ENCODE peak calls at places on chromosomes 4 and X, in five cellular contexts. One of them, this sample, is unnamed.

GRCh38 chrX:11341274-11342256 is 48.4 kb downstream of the AMELX start:
- DNase-seq in activated CD8-positive, alpha-beta memory T cell treated with anti-CD3 and anti-CD28 coated beads, Interleukin-2, amount 10 ng/mL, durations not matched to agents 7 days and 5 days: no peak
- DNase-seq in lung: peak
- DNase-seq in activated naive CD8-positive, alpha-beta T cell treated with anti-CD3 and anti-CD28 coated beads, Interleukin-2, amount 50 U/mL, for 24 hours: no peak
- DNase-seq in fibroblast of the conjunctiva: peak
- DNase-seq in this sample: peak

GRCh38 chrX:22392176-22392814 is 119.6 kb downstream of the CBLL2 start:
- DNase-seq in activated CD8-positive, alpha-beta memory T cell treated with anti-CD3 and anti-CD28 coated beads, Interleukin-2, amount 10 ng/mL, durations not matched to agents 7 days and 5 days: no peak
- DNase-seq in lung: no peak
- DNase-seq in activated naive CD8-positive, alpha-beta T cell treated with anti-CD3 and anti-CD28 coated beads, Interleukin-2, amount 50 U/mL, for 24 hours: no peak
- DNase-seq in fibroblast of the conjunctiva: no peak
- DNase-seq in this sample: no peak

GRCh38 chrX:134969726-134970125 is 21.1 kb upstream of the SMIM10 start:
- DNase-seq in activated CD8-positive, alpha-beta memory T cell treated with anti-CD3 and anti-CD28 coated beads, Interleukin-2, amount 10 ng/mL, durations not matched to agents 7 days and 5 days: no peak
- DNase-seq in lung: no peak
- DNase-seq in activated naive CD8-positive, alpha-beta T cell treated with anti-CD3 and anti-CD28 coated beads, Interleukin-2, amount 50 U/mL, for 24 hours: no peak
- DNase-seq in fibroblast of the conjunctiva: peak
- DNase-seq in this sample: no peak

GRCh38 chr4:183727482-183727881 is 68.4 kb downstream of the TRAPPC11 start:
- DNase-seq in activated CD8-positive, alpha-beta memory T cell treated with anti-CD3 and anti-CD28 coated beads, Interleukin-2, amount 10 ng/mL, durations not matched to agents 7 days and 5 days: no peak
- DNase-seq in lung: no peak
- DNase-seq in activated naive CD8-positive, alpha-beta T cell treated with anti-CD3 and anti-CD28 coated beads, Interleukin-2, amount 50 U/mL, for 24 hours: no peak
- DNase-seq in fibroblast of the conjunctiva: no peak
- DNase-seq in this sample: no peak

GRCh38 chrX:108033890-108034289 is 11.0 kb upstream of the VSIG1 start:
- DNase-seq in activated CD8-positive, alpha-beta memory T cell treated with anti-CD3 and anti-CD28 coated beads, Interleukin-2, amount 10 ng/mL, durations not matched to agents 7 days and 5 days: no peak
- DNase-seq in lung: no peak
- DNase-seq in activated naive CD8-positive, alpha-beta T cell treated with anti-CD3 and anti-CD28 coated beads, Interleukin-2, amount 50 U/mL, for 24 hours: no peak
- DNase-seq in fibroblast of the conjunctiva: no peak
- DNase-seq in this sample: no peak

GRCh38 chr4:43089730-43090129 is 197.2 kb downstream of the GRXCR1 start:
- DNase-seq in activated CD8-positive, alpha-beta memory T cell treated with anti-CD3 and anti-CD28 coated beads, Interleukin-2, amount 10 ng/mL, durations not matched to agents 7 days and 5 days: no peak
- DNase-seq in lung: no peak
- DNase-seq in activated naive CD8-positive, alpha-beta T cell treated with anti-CD3 and anti-CD28 coated beads, Interleukin-2, amount 50 U/mL, for 24 hours: no peak
- DNase-seq in fibroblast of the conjunctiva: no peak
- DNase-seq in this sample: no peak

GRCh38 chr4:76666940-76667532 is 230.9 kb downstream of the SOWAHB start:
- DNase-seq in activated CD8-positive, alpha-beta memory T cell treated with anti-CD3 and anti-CD28 coated beads, Interleukin-2, amount 10 ng/mL, durations not matched to agents 7 days and 5 days: no peak
- DNase-seq in lung: no peak
- DNase-seq in activated naive CD8-positive, alpha-beta T cell treated with anti-CD3 and anti-CD28 coated beads, Interleukin-2, amount 50 U/mL, for 24 hours: no peak
- DNase-seq in fibroblast of the conjunctiva: no peak
- DNase-seq in this sample: no peak

GRCh38 chr4:70277121-70277520 is 34.7 kb downstream of the CSN3 start:
- DNase-seq in activated CD8-positive, alpha-beta memory T cell treated with anti-CD3 and anti-CD28 coated beads, Interleukin-2, amount 10 ng/mL, durations not matched to agents 7 days and 5 days: no peak
- DNase-seq in lung: no peak
- DNase-seq in activated naive CD8-positive, alpha-beta T cell treated with anti-CD3 and anti-CD28 coated beads, Interleukin-2, amount 50 U/mL, for 24 hours: no peak
- DNase-seq in fibroblast of the conjunctiva: no peak
- DNase-seq in this sample: no peak

GRCh38 chr4:8072235-8072968 is 86.2 kb downstream of the ABLIM2 start:
- DNase-seq in activated CD8-positive, alpha-beta memory T cell treated with anti-CD3 and anti-CD28 coated beads, Interleukin-2, amount 10 ng/mL, durations not matched to agents 7 days and 5 days: no peak
- DNase-seq in lung: no peak
- DNase-seq in activated naive CD8-positive, alpha-beta T cell treated with anti-CD3 and anti-CD28 coated beads, Interleukin-2, amount 50 U/mL, for 24 hours: no peak
- DNase-seq in fibroblast of the conjunctiva: no peak
- DNase-seq in this sample: no peak

GRCh38 chr4:89998350-89999098 is 103.9 kb downstream of the MMRN1 start:
- DNase-seq in activated CD8-positive, alpha-beta memory T cell treated with anti-CD3 and anti-CD28 coated beads, Interleukin-2, amount 10 ng/mL, durations not matched to agents 7 days and 5 days: no peak
- DNase-seq in lung: no peak
- DNase-seq in activated naive CD8-positive, alpha-beta T cell treated with anti-CD3 and anti-CD28 coated beads, Interleukin-2, amount 50 U/mL, for 24 hours: no peak
- DNase-seq in fibroblast of the conjunctiva: no peak
- DNase-seq in this sample: no peak

GRCh38 chrX:55450259-55450658 is 1.7 kb upstream of the MAGEH1 start:
- DNase-seq in activated CD8-positive, alpha-beta memory T cell treated with anti-CD3 and anti-CD28 coated beads, Interleukin-2, amount 10 ng/mL, durations not matched to agents 7 days and 5 days: no peak
- DNase-seq in lung: no peak
- DNase-seq in activated naive CD8-positive, alpha-beta T cell treated with anti-CD3 and anti-CD28 coated beads, Interleukin-2, amount 50 U/mL, for 24 hours: no peak
- DNase-seq in fibroblast of the conjunctiva: no peak
- DNase-seq in this sample: no peak

GRCh38 chr4:87419578-87420249 is 2.7 kb upstream of the NUDT9 start:
- DNase-seq in activated CD8-positive, alpha-beta memory T cell treated with anti-CD3 and anti-CD28 coated beads, Interleukin-2, amount 10 ng/mL, durations not matched to agents 7 days and 5 days: no peak
- DNase-seq in lung: no peak
- DNase-seq in activated naive CD8-positive, alpha-beta T cell treated with anti-CD3 and anti-CD28 coated beads, Interleukin-2, amount 50 U/mL, for 24 hours: no peak
- DNase-seq in fibroblast of the conjunctiva: no peak
- DNase-seq in this sample: no peak

GRCh38 chr4:140085062-140085622 is 68.8 kb downstream of the MAML3 start:
- DNase-seq in activated CD8-positive, alpha-beta memory T cell treated with anti-CD3 and anti-CD28 coated beads, Interleukin-2, amount 10 ng/mL, durations not matched to agents 7 days and 5 days: no peak
- DNase-seq in lung: no peak
- DNase-seq in activated naive CD8-positive, alpha-beta T cell treated with anti-CD3 and anti-CD28 coated beads, Interleukin-2, amount 50 U/mL, for 24 hours: no peak
- DNase-seq in fibroblast of the conjunctiva: no peak
- DNase-seq in this sample: no peak

GRCh38 chrX:138723301-138723700 is 11.8 kb upstream of the FGF13 start:
- DNase-seq in activated CD8-positive, alpha-beta memory T cell treated with anti-CD3 and anti-CD28 coated beads, Interleukin-2, amount 10 ng/mL, durations not matched to agents 7 days and 5 days: no peak
- DNase-seq in lung: no peak
- DNase-seq in activated naive CD8-positive, alpha-beta T cell treated with anti-CD3 and anti-CD28 coated beads, Interleukin-2, amount 50 U/mL, for 24 hours: no peak
- DNase-seq in fibroblast of the conjunctiva: no peak
- DNase-seq in this sample: no peak

GRCh38 chrX:96987228-96987627 is 103.5 kb downstream of the RPA4 start:
- DNase-seq in activated CD8-positive, alpha-beta memory T cell treated with anti-CD3 and anti-CD28 coated beads, Interleukin-2, amount 10 ng/mL, durations not matched to agents 7 days and 5 days: no peak
- DNase-seq in lung: no peak
- DNase-seq in activated naive CD8-positive, alpha-beta T cell treated with anti-CD3 and anti-CD28 coated beads, Interleukin-2, amount 50 U/mL, for 24 hours: no peak
- DNase-seq in fibroblast of the conjunctiva: no peak
- DNase-seq in this sample: no peak

GRCh38 chr4:84479663-84480062 is 19.4 kb downstream of the NKX6-1 start:
- DNase-seq in activated CD8-positive, alpha-beta memory T cell treated with anti-CD3 and anti-CD28 coated beads, Interleukin-2, amount 10 ng/mL, durations not matched to agents 7 days and 5 days: no peak
- DNase-seq in lung: no peak
- DNase-seq in activated naive CD8-positive, alpha-beta T cell treated with anti-CD3 and anti-CD28 coated beads, Interleukin-2, amount 50 U/mL, for 24 hours: no peak
- DNase-seq in fibroblast of the conjunctiva: no peak
- DNase-seq in this sample: no peak

GRCh38 chr4:72325215-72325614 is 243.8 kb downstream of the ADAMTS3 start:
- DNase-seq in activated CD8-positive, alpha-beta memory T cell treated with anti-CD3 and anti-CD28 coated beads, Interleukin-2, amount 10 ng/mL, durations not matched to agents 7 days and 5 days: no peak
- DNase-seq in lung: no peak
- DNase-seq in activated naive CD8-positive, alpha-beta T cell treated with anti-CD3 and anti-CD28 coated beads, Interleukin-2, amount 50 U/mL, for 24 hours: no peak
- DNase-seq in fibroblast of the conjunctiva: no peak
- DNase-seq in this sample: no peak

GRCh38 chr4:789571-790465 is 36.1 kb downstream of the CPLX1 start:
- DNase-seq in activated CD8-positive, alpha-beta memory T cell treated with anti-CD3 and anti-CD28 coated beads, Interleukin-2, amount 10 ng/mL, durations not matched to agents 7 days and 5 days: no peak
- DNase-seq in lung: no peak
- DNase-seq in activated naive CD8-positive, alpha-beta T cell treated with anti-CD3 and anti-CD28 coated beads, Interleukin-2, amount 50 U/mL, for 24 hours: no peak
- DNase-seq in fibroblast of the conjunctiva: no peak
- DNase-seq in this sample: no peak

GRCh38 chr4:41148292-41148691 is 66.0 kb downstream of the APBB2 start:
- DNase-seq in activated CD8-positive, alpha-beta memory T cell treated with anti-CD3 and anti-CD28 coated beads, Interleukin-2, amount 10 ng/mL, durations not matched to agents 7 days and 5 days: no peak
- DNase-seq in lung: no peak
- DNase-seq in activated naive CD8-positive, alpha-beta T cell treated with anti-CD3 and anti-CD28 coated beads, Interleukin-2, amount 50 U/mL, for 24 hours: no peak
- DNase-seq in fibroblast of the conjunctiva: no peak
- DNase-seq in this sample: no peak

GRCh38 chr4:120977435-120977997 is 55.0 kb upstream of the PRDM5 start:
- DNase-seq in activated CD8-positive, alpha-beta memory T cell treated with anti-CD3 and anti-CD28 coated beads, Interleukin-2, amount 10 ng/mL, durations not matched to agents 7 days and 5 days: peak
- DNase-seq in lung: no peak
- DNase-seq in activated naive CD8-positive, alpha-beta T cell treated with anti-CD3 and anti-CD28 coated beads, Interleukin-2, amount 50 U/mL, for 24 hours: no peak
- DNase-seq in fibroblast of the conjunctiva: peak
- DNase-seq in this sample: no peak